ENCODE peak calls at places on chromosomes 6 and 20, in eight cellular contexts. Z, F, A, V, L, D, T and N are unnamed samples.

GRCh38 chr20:64153861-64154589 is 10.2 kb upstream of the MYT1 start:
- DNase-seq in Z (no peak), F (no peak), A (no peak), V (no peak), L (no peak), D (no peak), T (no peak), N (no peak)

GRCh38 chr6:17361013-17361412 is 32.4 kb upstream of the CAP2 start:
- DNase-seq in Z (peak; percentile 57), F (no peak), A (peak; percentile 33), V (no peak), L (no peak), D (peak; percentile 60), T (no peak), N (no peak)

GRCh38 chr6:37990762-37991525 is 171.4 kb downstream of the ZFAND3 start:
- DNase-seq in Z (peak; percentile 92), F (no peak), A (peak; percentile 88), V (peak; percentile 93), L (no peak), D (peak; percentile 85), T (no peak), N (no peak)

GRCh38 chr20:62088258-62089127 is 22.8 kb upstream of the TAF4 start:
- DNase-seq in Z (peak; percentile 88), F (peak; percentile 45), A (peak; percentile 99), V (peak; percentile 95), L (no peak), D (peak; percentile 77), T (no peak), N (no peak)

GRCh38 chr20:63915471-63915870 is 20.5 kb downstream of the DNAJC5 start:
- DNase-seq in Z (no peak), F (no peak), A (no peak), V (no peak), L (no peak), D (no peak), T (no peak), N (no peak)

GRCh38 chr20:37526238-37526838 is 1.3 kb downstream of the BLCAP start:
- DNase-seq in Z (peak; percentile 51), F (peak; percentile 97), A (peak; percentile 52), V (peak; percentile 72), L (no peak), D (peak; percentile 78), T (peak; percentile 82), N (peak; percentile 57)

GRCh38 chr6:147508871-147509608 is 550 bp downstream of the SAMD5 start:
- DNase-seq in Z (no peak), F (peak; percentile 10), A (no peak), V (no peak), L (no peak), D (peak; percentile 67), T (peak; percentile 31), N (peak; percentile 30)

GRCh38 chr6:10585232-10585887 is 64.2 kb downstream of the GCNT2 start:
- DNase-seq in Z (peak; percentile 48), F (no peak), A (no peak), V (no peak), L (no peak), D (peak; percentile 12), T (no peak), N (no peak)

DNA sequence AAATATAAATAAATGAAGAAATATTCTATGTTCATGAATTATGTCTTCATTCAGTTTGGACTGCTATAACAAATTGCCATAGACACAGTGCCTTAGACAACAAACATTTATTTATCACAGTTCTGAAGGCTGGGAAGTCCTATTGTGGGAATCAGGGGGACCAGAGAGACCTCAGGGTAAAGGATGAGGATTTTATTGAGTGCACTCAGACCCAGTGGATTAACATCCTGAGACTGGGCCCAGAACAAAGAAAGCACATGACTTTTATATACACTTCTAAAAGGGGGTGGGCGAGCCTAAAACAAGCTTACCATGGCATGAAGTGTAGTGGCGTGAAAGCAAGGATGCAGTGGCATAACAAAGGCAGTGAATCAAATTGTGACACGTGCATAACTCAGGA is 26.9 kb upstream of the CBLN4 start:
- DNase-seq in Z (no peak), F (no peak), A (no peak), V (no peak), L (no peak), D (peak; percentile 1), T (no peak), N (no peak)
- H3K9me3 ChIP-seq in Z (no peaks in the 10 kb centered on the region), F (no peaks in the 10 kb centered on the region), A (peaks cover 8% of the 10 kb centered on the region), V (no peaks in the 10 kb centered on the region), L (peaks cover 2% of the 10 kb centered on the region), D (peaks cover 50% of the 10 kb centered on the region), T (peaks cover 9% of the 10 kb centered on the region), N (no peaks in the 10 kb centered on the region)

GRCh38 chr6:78623567-78623966 is 243.8 kb upstream of the IRAK1BP1 start:
- DNase-seq in Z (peak; percentile 37), F (no peak), A (no peak), V (peak; percentile 4), L (no peak), D (no peak), T (no peak), N (no peak)

GRCh38 chr6:78629836-78630235 is 237.5 kb upstream of the IRAK1BP1 start:
- DNase-seq in Z (no peak), F (no peak), A (no peak), V (no peak), L (no peak), D (no peak), T (no peak), N (no peak)

DNA sequence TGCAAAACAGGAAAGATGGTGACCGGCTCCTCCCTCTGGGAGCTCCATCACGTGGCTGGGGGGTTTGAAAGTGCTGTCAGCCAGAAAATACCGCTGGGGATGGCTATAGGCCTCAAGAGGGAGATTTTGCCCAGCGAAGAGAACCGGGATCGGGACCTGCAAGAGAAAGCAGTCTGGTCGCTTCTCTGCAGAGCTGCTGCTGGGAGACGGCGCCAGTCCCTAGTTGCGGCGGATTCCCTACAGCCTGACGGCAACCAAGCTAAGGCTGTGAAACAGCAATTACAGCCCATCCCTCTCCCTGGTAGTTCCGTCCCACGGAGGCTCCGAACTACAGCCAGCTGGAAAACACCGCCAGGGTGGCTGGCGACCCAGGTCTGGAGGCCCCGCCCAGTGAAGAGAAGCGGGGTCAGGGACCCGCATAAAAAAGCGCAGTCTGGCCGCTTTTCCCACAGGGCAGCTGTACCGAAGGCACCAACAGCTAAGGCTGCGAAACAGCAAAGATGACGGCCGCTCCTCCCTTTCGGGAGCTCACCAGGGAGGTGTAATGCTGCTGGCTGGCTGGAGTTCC is 238.1 kb upstream of the IRAK1BP1 start:
- DNase-seq in Z (peak; percentile 34), F (peak; percentile 26), A (peak; percentile 14), V (peak; percentile 71), L (no peak), D (peak; percentile 37), T (peak; percentile 9), N (no peak)
- H3K4me3 ChIP-seq in Z (peak overlapping the region; percentile 57), F (peak overlapping the region; percentile 65), A (peak overlapping the region; percentile 43), V (peak overlapping the region; percentile 75), L (no peak overlapping the region), D (peak overlapping the region; percentile 77), T (no peak overlapping the region), N (no peak overlapping the region)

GRCh38 chr6:131061771-131062160 is 1.3 kb downstream of the EPB41L2 start:
- DNase-seq in Z (no peak), F (no peak), A (no peak), V (peak; percentile 64), L (no peak), D (peak; percentile 60), T (no peak), N (no peak)

GRCh38 chr6:131062245-131063027 is 609 bp downstream of the EPB41L2 start:
- DNase-seq in Z (no peak), F (peak; percentile 26), A (no peak), V (peak; percentile 73), L (peak; percentile 7), D (peak; percentile 76), T (no peak), N (peak; percentile 49)

GRCh38 chr6:131059486-131059885 is 3.6 kb downstream of the EPB41L2 start:
- DNase-seq in Z (peak; percentile 64), F (no peak), A (peak; percentile 73), V (peak; percentile 81), L (no peak), D (peak; percentile 65), T (no peak), N (no peak)

GRCh38 chr6:131060311-131060710 is 2.7 kb downstream of the EPB41L2 start:
- DNase-seq in Z (peak; percentile 76), F (no peak), A (peak; percentile 64), V (peak; percentile 48), L (no peak), D (peak; percentile 27), T (no peak), N (no peak)

DNA sequence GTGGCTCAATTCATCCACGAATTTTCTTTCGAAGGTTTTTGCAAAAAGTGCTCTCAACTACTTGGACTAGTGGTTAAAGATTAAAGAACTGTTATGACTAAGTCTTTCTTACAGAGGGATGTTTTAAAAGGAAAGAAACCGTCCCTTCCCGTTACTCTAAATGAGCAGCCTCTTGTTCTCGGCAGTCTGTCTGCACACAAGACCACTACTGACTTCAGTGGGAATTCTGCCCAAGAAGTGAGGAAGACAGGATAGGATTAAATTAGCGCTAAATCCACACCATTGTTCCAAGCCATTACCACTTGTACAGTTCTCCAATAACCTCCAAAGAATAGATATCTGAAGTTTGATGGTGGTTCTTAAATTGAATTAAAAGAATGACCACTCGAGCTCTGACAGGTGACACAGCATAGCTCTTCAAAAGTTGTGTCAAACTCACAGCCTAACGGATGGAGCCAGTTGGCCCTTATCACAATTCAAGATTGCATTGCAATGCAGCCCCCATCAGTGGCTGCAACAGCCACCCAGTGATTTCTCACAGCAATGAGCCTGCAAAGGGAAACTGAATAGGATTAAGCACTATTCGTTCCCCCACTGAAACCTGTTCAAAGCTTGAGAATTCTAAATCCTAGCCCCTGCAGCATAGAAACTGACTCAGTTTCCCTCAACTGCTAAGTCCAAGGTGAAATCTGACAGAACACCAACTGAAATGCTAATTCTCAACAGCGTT is 1.8 kb downstream of the EPB41L2 start:
- DNase-seq in Z (peak; percentile 78), F (peak; percentile 15), A (peak; percentile 67), V (peak; percentile 63), L (no peak), D (peak; percentile 45), T (no peak), N (no peak)
- H3K9ac ChIP-seq in Z (no peak overlapping the region), F (no peak overlapping the region), A (peak overlapping the region; percentile 90), V (peak overlapping the region; percentile 82), L (no peak overlapping the region), D (peak overlapping the region; percentile 84), T (no peak overlapping the region), N (peak overlapping the region; percentile 75)

GRCh38 chr20:60926831-60927230 is 325.2 kb upstream of the CDH4 start:
- DNase-seq in Z (no peak), F (no peak), A (no peak), V (no peak), L (no peak), D (no peak), T (no peak), N (no peak)

GRCh38 chr20:60930023-60930790 is 321.9 kb upstream of the CDH4 start:
- DNase-seq in Z (no peak), F (no peak), A (no peak), V (no peak), L (no peak), D (no peak), T (no peak), N (no peak)

GRCh38 chr20:60931691-60932090 is 320.4 kb upstream of the CDH4 start:
- DNase-seq in Z (no peak), F (no peak), A (no peak), V (no peak), L (no peak), D (no peak), T (no peak), N (no peak)

DNA sequence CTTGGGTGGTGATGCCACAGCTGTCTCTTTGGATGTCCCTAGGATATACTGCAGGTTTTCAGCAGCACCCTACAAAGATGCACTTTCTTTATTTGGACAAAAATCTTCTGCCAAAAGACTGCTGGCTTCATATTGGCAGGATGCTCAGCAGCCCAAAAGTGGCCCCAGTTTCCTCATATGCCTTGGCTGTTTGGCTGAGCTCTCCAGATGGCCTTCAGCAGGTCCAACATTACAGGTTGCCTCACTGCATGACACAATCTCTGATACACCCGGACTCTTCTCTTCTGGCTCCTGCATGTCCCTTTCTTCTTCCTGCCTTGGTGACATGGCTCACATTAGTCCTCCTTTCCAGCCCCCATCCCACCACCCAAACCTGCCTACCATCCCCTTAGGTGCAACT is 323.7 kb upstream of the CDH4 start:
- DNase-seq in Z (no peak), F (no peak), A (no peak), V (no peak), L (no peak), D (no peak), T (no peak), N (no peak)
- H3K9me3 ChIP-seq in Z (no peaks in the 10 kb centered on the region), F (peaks cover 12% of the 10 kb centered on the region), A (peaks cover 5% of the 10 kb centered on the region), V (no peaks in the 10 kb centered on the region), L (no peaks in the 10 kb centered on the region), D (no peaks in the 10 kb centered on the region), T (no peaks in the 10 kb centered on the region), N (no peaks in the 10 kb centered on the region)